ENCODE peak calls at places on chromosomes 2 and 18, in five cellular contexts. K is H1, E is IMR-90, L is H9, R is mesenchymal stem cell. G is an unnamed sample.

GRCh38 chr2:39431592-39432316 is 5.3 kb downstream of the MAP4K3 start:
- DNase-seq in K (no peak), E (peak), L (no peak), R (peak), G (no peak)

GRCh38 chr2:71813315-71813714 is 334.3 kb downstream of the CYP26B1 start:
- DNase-seq in E (no peak), R (no peak), L (no peak), K (peak), G (no peak)

GRCh38 chr18:23828426-23828825 is 139.2 kb downstream of the LAMA3 start:
- DNase-seq in L (no peak), E (peak), R (peak), K (no peak), G (no peak)

GRCh38 chr2:26786207-26787023 is 559 bp downstream of the CENPA start:
- DNase-seq in E (no peak), K (peak), R (peak), L (no peak), G (no peak)

GRCh38 chr18:24009651-24010333 is 4.8 kb upstream of the TTC39C start:
- DNase-seq in E (no peak), R (no peak), L (no peak), K (no peak), G (no peak)

GRCh38 chr2:235719146-235719942 is 225.5 kb downstream of the AGAP1 start:
- DNase-seq in K (no peak), E (peak), R (no peak), L (no peak), G (no peak)

GRCh38 chr2:173854840-173855239 is 110.3 kb downstream of the SP3 start:
- DNase-seq in K (no peak), L (no peak), R (no peak), E (peak), G (no peak)

GRCh38 chr2:234996467-234997270 is 44.9 kb downstream of the SH3BP4 start:
- DNase-seq in K (peak), E (peak), L (peak), R (peak), G (peak)

GRCh38 chr2:115200016-115200415 is 757.6 kb downstream of the DPP10 start:
- DNase-seq in K (no peak), L (no peak), R (peak), E (no peak), G (no peak)

GRCh38 chr18:49059028-49059670 is 108.4 kb upstream of the SMAD7 start:
- DNase-seq in R (peak), E (peak), K (no peak), L (no peak), G (no peak)

GRCh38 chr2:84846041-84846663 is 34.7 kb downstream of the TRABD2A start:
- DNase-seq in L (no peak), E (peak), R (no peak), K (no peak), G (no peak)

GRCh38 chr2:127410871-127411396 is 7.3 kb upstream of the PROC start:
- DNase-seq in E (peak), L (no peak), R (peak), K (no peak), G (no peak)

GRCh38 chr2:158038906-158039305 is 62.8 kb upstream of the UPP2 start:
- DNase-seq in L (no peak), E (no peak), K (no peak), R (no peak), G (no peak)
- H2BK15ac ChIP-seq in L (no peak), E (no peak), K (no peak), R (no peak), G (no peak)

GRCh38 chr2:28437918-28438317 is 45.3 kb downstream of the FOSL2 start:
- DNase-seq in L (no peak), K (no peak), R (no peak), E (no peak), G (no peak)

GRCh38 chr2:28437142-28437835 is 44.6 kb downstream of the FOSL2 start:
- DNase-seq in K (no peak), L (no peak), E (no peak), R (no peak), G (no peak)

GRCh38 chr2:28438532-28439063 is 45.9 kb downstream of the FOSL2 start:
- DNase-seq in R (no peak), E (no peak), K (no peak), L (no peak), G (no peak)

GRCh38 chr2:28439127-28439526 is 46.5 kb downstream of the FOSL2 start:
- DNase-seq in E (no peak), R (no peak), K (no peak), L (no peak), G (no peak)

GRCh38 chr2:28439763-28440162 is 47.1 kb downstream of the FOSL2 start:
- DNase-seq in K (no peak), E (no peak), R (no peak), L (no peak), G (no peak)
- H3K14ac ChIP-seq in K (no peak), E (no peak), R (no peak), L (no peak), G (no peak)

GRCh38 chr18:44714376-44714775 is 33.7 kb downstream of the SETBP1 start:
- DNase-seq in K (no peak), L (no peak), R (no peak), E (no peak), G (no peak)
- H2BK15ac ChIP-seq in K (no peak), L (no peak), R (no peak), E (no peak), G (no peak)

GRCh38 chr2:46067501-46068292 is 229.5 kb upstream of the EPAS1 start:
- DNase-seq in L (no peak), R (peak), K (no peak), E (peak), G (no peak)

GRCh38 chr2:46071074-46071473 is 226.1 kb upstream of the EPAS1 start:
- DNase-seq in E (no peak), K (no peak), R (no peak), L (no peak), G (no peak)

GRCh38 chr2:46066116-46066515 is 231.1 kb upstream of the EPAS1 start:
- DNase-seq in E (no peak), L (no peak), R (no peak), K (no peak), G (no peak)

GRCh38 chr2:46066591-46066990 is 230.6 kb upstream of the EPAS1 start:
- DNase-seq in L (no peak), E (peak), R (peak), K (no peak), G (no peak)

GRCh38 chr2:46068604-46069003 is 228.6 kb upstream of the EPAS1 start:
- DNase-seq in E (peak), K (no peak), L (no peak), R (no peak), G (no peak)
- H3K14ac ChIP-seq in E (peak), K (no peak), L (no peak), R (no peak), G (no peak)